ENCODE peak calls at places on chromosomes 2 and 18, in six cellular contexts. V is RWPE1, R is type B pancreatic cell, Z is IMR-90, Q is putamen, W is NCI-H1105. A is an unnamed sample.
A peak's percentile ranks its signal among the peaks of the same experiment; 100 is the strongest.

GRCh38 chr2:96116879-96117533 is 635 bp upstream of the ADRA2B start:
- DNase-seq in W (no peak), V (peak; percentile 80), Q (peak; percentile 42), R (peak; percentile 82), Z (peak; percentile 3), A (no peak)

GRCh38 chr2:176960736-176961135 is 251.9 kb upstream of the HNRNPA3 start:
- DNase-seq in W (no peak), Q (no peak), R (no peak), V (no peak), Z (no peak), A (no peak)

GRCh38 chr2:10835052-10835970 is 22.7 kb upstream of the PDIA6 start:
- DNase-seq in W (no peak), V (peak; percentile 65), R (peak; percentile 86), Z (peak; percentile 31), Q (peak; percentile 61), A (no peak)

GRCh38 chr2:43831438-43832294 is 7.0 kb downstream of the ABCG5 start:
- DNase-seq in Z (no peak), Q (no peak), W (peak; percentile 22), R (no peak), V (no peak), A (no peak)

GRCh38 chr2:57371186-57371585 is 675.4 kb upstream of the VRK2 start:
- DNase-seq in Z (no peak), V (no peak), W (no peak), R (no peak), Q (no peak), A (peak; percentile 63)

GRCh38 chr2:62477573-62477972 is 28.4 kb downstream of the TMEM17 start:
- DNase-seq in R (no peak), Z (no peak), Q (no peak), V (no peak), W (no peak), A (no peak)

GRCh38 chr18:48752478-48752877 is 198.3 kb downstream of the SMAD7 start:
- DNase-seq in V (no peak), R (no peak), Z (no peak), Q (no peak), W (no peak), A (no peak)

GRCh38 chr2:96498023-96498431 is 7.1 kb downstream of the NEURL3 start:
- DNase-seq in R (no peak), V (no peak), Z (no peak), W (no peak), Q (no peak), A (no peak)

GRCh38 chr18:58398648-58399398 is 230.1 kb downstream of the ALPK2 start:
- DNase-seq in W (no peak), Z (no peak), R (no peak), V (no peak), Q (no peak), A (no peak)

GRCh38 chr2:183126635-183127034 is 2.4 kb downstream of the NUP35 start:
- DNase-seq in W (no peak), V (no peak), Q (no peak), Z (no peak), R (no peak), A (peak; percentile 19)

GRCh38 chr2:102004588-102004987 is 12.8 kb downstream of the IL1R2 start:
- DNase-seq in Q (no peak), W (no peak), Z (no peak), R (no peak), V (no peak), A (no peak)

GRCh38 chr2:1661891-1662605 is 82.3 kb downstream of the PXDN start:
- DNase-seq in V (no peak), W (no peak), R (peak; percentile 60), Q (no peak), Z (no peak), A (no peak)

GRCh38 chr2:236264256-236264655 is at the start of gene ASB18:
- DNase-seq in Z (no peak), Q (no peak), V (no peak), W (no peak), R (no peak), A (no peak)

A was measured in kidney glomerular epithelial cell.